ENCODE peak calls at places on chromosomes 13 and 19, in four cellular contexts. V is brain microvascular endothelial cell, P is aorta, W is frontal cortex. D is an unnamed sample.

GRCh38 chr19:21117041-21117907 is 24.6 kb upstream of the ZNF431 start:
- DNase-seq in V (peak; percentile 27), P (no peak), W (no peak), D (no peak)

GRCh38 chr13:50415428-50415827 is 400.2 kb downstream of the KCNRG start:
- DNase-seq in V (peak; percentile 74), P (no peak), W (no peak), D (no peak)

GRCh38 chr19:518292-519231 is 11.3 kb downstream of the TPGS1 start:
- DNase-seq in V (no peak), P (no peak), W (no peak), D (peak; percentile 71)

GRCh38 chr19:45499196-45500180 is 1.2 kb downstream of the PPM1N start:
- DNase-seq in V (no peak), P (peak; percentile 71), W (peak; percentile 27), D (no peak)

GRCh38 chr13:40440990-40441820 is 225.2 kb downstream of the FOXO1 start:
- DNase-seq in V (no peak), P (peak; percentile 76), W (peak; percentile 18), D (peak; percentile 92)

GRCh38 chr13:80305737-80306136 is 35.2 kb downstream of the SPRY2 start:
- DNase-seq in V (no peak), P (no peak), W (no peak), D (no peak)

GRCh38 chr13:34254366-34254765 is 436.4 kb downstream of the RFC3 start:
- DNase-seq in V (no peak), P (no peak), W (no peak), D (no peak)

GRCh38 chr19:13693933-13694332 is 70.4 kb upstream of the MRI1 start:
- DNase-seq in V (no peak), P (no peak), W (no peak), D (no peak)

GRCh38 chr19:30236006-30236405 is 136.2 kb upstream of the ZNF536 start:
- DNase-seq in V (no peak), P (no peak), W (no peak), D (no peak)

GRCh38 chr19:38506723-38507550 is 73.4 kb downstream of the RYR1 start:
- DNase-seq in V (peak; percentile 35), P (peak; percentile 67), W (no peak), D (peak; percentile 89)

GRCh38 chr13:95343944-95344343 is 42.7 kb upstream of the ABCC4 start:
- DNase-seq in V (no peak), P (no peak), W (no peak), D (no peak)

GRCh38 chr13:33543631-33544030 is 258.1 kb upstream of the STARD13 start:
- DNase-seq in V (no peak), P (no peak), W (no peak), D (no peak)

GRCh38 chr19:782195-783043 is 14.8 kb upstream of the PTBP1 start:
- DNase-seq in V (no peak), P (no peak), W (no peak), D (no peak)

GRCh38 chr13:111383591-111384440 is 63.4 kb downstream of the TEX29 start:
- DNase-seq in V (no peak), P (no peak), W (no peak), D (no peak)

GRCh38 chr13:77533875-77534788 is 1.4 kb upstream of the SCEL start:
- DNase-seq in V (no peak), P (no peak), W (no peak), D (no peak)

GRCh38 chr19:34618410-34618809 is 58.5 kb downstream of the SCGB2B2 start:
- DNase-seq in V (no peak), P (no peak), W (no peak), D (no peak)

GRCh38 chr19:58355215-58355796 is 2.0 kb upstream of the A1BG start:
- DNase-seq in V (no peak), P (no peak), W (no peak), D (peak; percentile 6)

GRCh38 chr19:10593820-10594637 is 6.9 kb upstream of the AP1M2 start:
- DNase-seq in V (no peak), P (no peak), W (peak; percentile 37), D (peak; percentile 75)

GRCh38 chr13:96027496-96027895 is 25.7 kb downstream of the UGGT2 start:
- DNase-seq in V (no peak), P (no peak), W (no peak), D (no peak)

GRCh38 chr13:105702441-105702840 is 833.0 kb downstream of the EFNB2 start:
- DNase-seq in V (no peak), P (no peak), W (no peak), D (no peak)

GRCh38 chr19:52987221-52987620 is 24.5 kb upstream of the ZNF816 start:
- DNase-seq in V (no peak), P (no peak), W (no peak), D (no peak)

GRCh38 chr13:24613755-24614154 is 66.5 kb upstream of the ATP12A start:
- DNase-seq in V (no peak), P (no peak), W (no peak), D (no peak)

GRCh38 chr13:45765464-45765863 is 63.3 kb downstream of the CBY2 start:
- DNase-seq in V (no peak), P (no peak), W (no peak), D (no peak)

GRCh38 chr13:48727252-48728011 is 73.7 kb downstream of the CYSLTR2 start:
- DNase-seq in V (no peak), P (no peak), W (no peak), D (no peak)

GRCh38 chr19:39974377-39975155 is 3.6 kb downstream of the PSMC4 start:
- DNase-seq in V (no peak), P (no peak), W (no peak), D (no peak)

GRCh38 chr19:11418518-11419506 is at the start of gene RGL3:
- DNase-seq in V (no peak), P (peak; percentile 78), W (peak; percentile 55), D (no peak)

GRCh38 chr19:918481-919156 is 1.5 kb downstream of the KISS1R start:
- DNase-seq in V (no peak), P (no peak), W (no peak), D (no peak)

GRCh38 chr19:29687244-29687896 is 22.1 kb downstream of the PLEKHF1 start:
- DNase-seq in V (peak; percentile 95), P (peak; percentile 82), W (no peak), D (peak; percentile 86)

GRCh38 chr19:29107831-29108230 is 105.1 kb downstream of the UQCRFS1 start:
- DNase-seq in V (no peak), P (no peak), W (no peak), D (no peak)

GRCh38 chr19:51020988-51021651 is 1.6 kb upstream of the KLK10 start:
- DNase-seq in V (peak; percentile 49), P (peak; percentile 1), W (no peak), D (no peak)

GRCh38 chr13:67462098-67462497 is 232.0 kb upstream of the PCDH9 start:
- DNase-seq in V (no peak), P (no peak), W (no peak), D (no peak)

GRCh38 chr19:10517361-10517759 is at the start of gene S1PR5:
- DNase-seq in V (no peak), P (peak; percentile 58), W (peak; percentile 90), D (no peak)

GRCh38 chr19:14536926-14537692 is 7.7 kb downstream of the TECR start:
- DNase-seq in V (peak; percentile 31), P (peak; percentile 82), W (no peak), D (no peak)

GRCh38 chr19:56960959-56961622 is 120.6 kb upstream of the PEG3 start:
- DNase-seq in V (no peak), P (no peak), W (no peak), D (no peak)

GRCh38 chr13:111317571-111318360 is 2.7 kb upstream of the TEX29 start:
- DNase-seq in V (no peak), P (no peak), W (no peak), D (no peak)

D was measured in sigmoid colon.